ENCODE peak calls at places on chromosome 11, in nine cellular contexts. W is heart right ventricle, T is psoas muscle, Q is right lobe of liver, C is mammary epithelial cell, X is pancreas, N is neural progenitor cell, U is Peyer's patch, G is adrenal gland. H is an unnamed sample. For H3K4me1, the result is how much of the 10 kb centered on the place peaks cover.

GRCh38 chr11:22787565-22788162 is 41.9 kb downstream of the SVIP start:
- DNase-seq in W (no peak), T (no peak), Q (no peak), C (peak), X (no peak), N (peak), U (no peak), G (peak), H (no peak)

GRCh38 chr11:1034456-1035295 is 1.8 kb downstream of the MUC6 start:
- DNase-seq in W (no peak), T (no peak), Q (no peak), C (no peak), X (peak), N (peak), U (no peak), G (no peak), H (no peak)

GRCh38 chr11:69471329-69472052 is 10.0 kb upstream of the LINC01488 start:
- DNase-seq in W (no peak), T (no peak), Q (no peak), C (no peak), X (peak), N (peak), U (no peak), G (peak), H (peak)

GRCh38 chr11:117930668-117931330 is 1.6 kb upstream of the TMPRSS13 start:
- DNase-seq in W (no peak), T (no peak), Q (no peak), C (no peak), X (no peak), N (no peak), U (peak), G (peak), H (peak)

GRCh38 chr11:59815754-59816153 is 5.2 kb upstream of the MRPL16 start:
- DNase-seq in W (no peak), T (no peak), Q (no peak), C (no peak), X (no peak), N (peak), U (no peak), G (no peak), H (no peak)

GRCh38 chr11:76962583-76963416 is 71.4 kb upstream of the B3GNT6 start:
- DNase-seq in W (no peak), T (no peak), Q (no peak), C (no peak), X (no peak), N (no peak), U (no peak), G (no peak), H (no peak)

GRCh38 chr11:85431319-85431718 is 195.8 kb downstream of the DLG2 start:
- DNase-seq in W (peak), T (peak), Q (no peak), C (no peak), X (no peak), N (no peak), U (no peak), G (no peak), H (no peak)

GRCh38 chr11:94926698-94927237 is 46.6 kb downstream of the CWC15 start:
- DNase-seq in W (peak), T (peak), Q (peak), C (no peak), X (no peak), N (no peak), U (no peak), G (peak), H (peak)

GRCh38 chr11:93267383-93267782 is 63.2 kb upstream of the DEUP1 start:
- DNase-seq in W (no peak), T (no peak), Q (no peak), C (no peak), X (no peak), N (no peak), U (no peak), G (no peak), H (no peak)

GRCh38 chr11:36619502-36619901 is 21.5 kb upstream of the RAG2 start:
- DNase-seq in W (no peak), T (no peak), Q (no peak), C (no peak), X (no peak), N (no peak), U (no peak), G (no peak), H (no peak)

GRCh38 chr11:111417011-111417765 is 38.1 kb upstream of the POU2AF1 start:
- DNase-seq in W (no peak), T (no peak), Q (no peak), C (no peak), X (no peak), N (no peak), U (no peak), G (no peak), H (no peak)

GRCh38 chr11:15805726-15806125 is 550.6 kb downstream of the SOX6 start:
- DNase-seq in W (no peak), T (no peak), Q (no peak), C (peak), X (no peak), N (no peak), U (no peak), G (no peak), H (no peak)

GRCh38 chr11:96215094-96215782 is 127.8 kb downstream of the MAML2 start:
- DNase-seq in W (no peak), T (no peak), Q (no peak), C (no peak), X (no peak), N (no peak), U (no peak), G (no peak), H (no peak)

GRCh38 chr11:72354356-72355115 is 79.8 kb downstream of the CLPB start:
- DNase-seq in W (no peak), T (no peak), Q (no peak), C (peak), X (no peak), N (no peak), U (no peak), G (no peak), H (no peak)

GRCh38 chr11:34655335-34656008 is 34.6 kb downstream of the EHF start:
- DNase-seq in W (no peak), T (no peak), Q (no peak), C (peak), X (no peak), N (no peak), U (no peak), G (no peak), H (no peak)

GRCh38 chr11:19073454-19074415 is 13.2 kb upstream of the MRGPRX2 start:
- DNase-seq in W (no peak), T (no peak), Q (no peak), C (no peak), X (no peak), N (no peak), U (no peak), G (no peak), H (no peak)

GRCh38 chr11:81888391-81888790 is 845.3 kb downstream of the FAM181B start:
- DNase-seq in W (no peak), T (no peak), Q (no peak), C (no peak), X (no peak), N (no peak), U (no peak), G (no peak), H (no peak)

GRCh38 chr11:72940417-72940816 is 126.2 kb downstream of the ATG16L2 start:
- DNase-seq in W (peak), T (no peak), Q (no peak), C (no peak), X (no peak), N (no peak), U (no peak), G (no peak), H (no peak)

GRCh38 chr11:76803023-76803422 is 19.9 kb downstream of the TSKU start:
- DNase-seq in W (no peak), T (no peak), Q (no peak), C (no peak), X (no peak), N (no peak), U (no peak), G (no peak), H (no peak)

GRCh38 chr11:14275081-14275480 is 83.9 kb downstream of the RRAS2 start:
- DNase-seq in W (no peak), T (no peak), Q (no peak), C (no peak), X (no peak), N (no peak), U (no peak), G (no peak), H (no peak)

GRCh38 chr11:78943841-78944240 is 369.2 kb upstream of the NARS2 start:
- DNase-seq in W (no peak), T (no peak), Q (no peak), C (no peak), X (no peak), N (no peak), U (no peak), G (no peak), H (no peak)

GRCh38 chr11:73213196-73214143 is 4.6 kb upstream of the P2RY2 start:
- DNase-seq in W (no peak), T (no peak), Q (peak), C (no peak), X (peak), N (peak), U (peak), G (peak), H (peak)

GRCh38 chr11:96508861-96509260 is 119.0 kb downstream of the JRKL start:
- DNase-seq in W (no peak), T (no peak), Q (no peak), C (no peak), X (no peak), N (no peak), U (no peak), G (no peak), H (no peak)

GRCh38 chr11:380095-380480 is 10.8 kb downstream of the B4GALNT4 start:
- DNase-seq in W (no peak), T (no peak), Q (peak), C (no peak), X (no peak), N (no peak), U (no peak), G (no peak), H (no peak)

GRCh38 chr11:9982127-9982795 is 311.8 kb downstream of the SBF2 start:
- DNase-seq in W (no peak), T (no peak), Q (no peak), C (peak), X (no peak), N (no peak), U (no peak), G (no peak), H (no peak)

GRCh38 chr11:128830290-128830813 is 36.7 kb downstream of the KCNJ1 start:
- DNase-seq in W (no peak), T (no peak), Q (no peak), C (no peak), X (no peak), N (no peak), U (no peak), G (no peak), H (no peak)

GRCh38 chr11:81089242-81089641 is 1644.4 kb downstream of the FAM181B start:
- DNase-seq in W (no peak), T (no peak), Q (no peak), C (no peak), X (no peak), N (no peak), U (no peak), G (no peak), H (no peak)

GRCh38 chr11:47983464-47984397 is 3.4 kb downstream of the PTPRJ start:
- DNase-seq in W (no peak), T (no peak), Q (no peak), C (no peak), X (no peak), N (no peak), U (no peak), G (no peak), H (no peak)

GRCh38 chr11:33268945-33269567 is 11.9 kb downstream of the HIPK3 start:
- DNase-seq in W (no peak), T (no peak), Q (no peak), C (no peak), X (no peak), N (no peak), U (no peak), G (no peak), H (no peak)

GRCh38 chr11:33264926-33265325 is 7.7 kb downstream of the HIPK3 start:
- DNase-seq in W (no peak), T (no peak), Q (no peak), C (no peak), X (no peak), N (no peak), U (no peak), G (no peak), H (no peak)

GRCh38 chr11:33263549-33263948 is 6.4 kb downstream of the HIPK3 start:
- DNase-seq in W (no peak), T (no peak), Q (no peak), C (no peak), X (no peak), N (no peak), U (no peak), G (no peak), H (no peak)

GRCh38 chr11:33269822-33270221 is 12.6 kb downstream of the HIPK3 start:
- DNase-seq in W (no peak), T (no peak), Q (no peak), C (no peak), X (no peak), N (no peak), U (no peak), G (no peak), H (no peak)

GRCh38 chr11:33266418-33267215 is 9.4 kb downstream of the HIPK3 start:
- DNase-seq in W (peak), T (no peak), Q (no peak), C (no peak), X (no peak), N (no peak), U (no peak), G (peak), H (no peak)
- H3K4me1 ChIP-seq in W (half or more), T (half or more), Q (under half), C (under half), X (half or more), N (under half), U (under half), G (half or more), H (half or more)

GRCh38 chr11:66334605-66335442 is 1.4 kb downstream of the RIN1 start:
- DNase-seq in W (no peak), T (peak), Q (peak), C (no peak), X (peak), N (no peak), U (no peak), G (peak), H (peak)
- H3K4me3 ChIP-seq in W (peak), T (peak), Q (no peak), C (peak), X (no peak), N (no peak), U (peak), G (no peak), H (peak)

DNA sequence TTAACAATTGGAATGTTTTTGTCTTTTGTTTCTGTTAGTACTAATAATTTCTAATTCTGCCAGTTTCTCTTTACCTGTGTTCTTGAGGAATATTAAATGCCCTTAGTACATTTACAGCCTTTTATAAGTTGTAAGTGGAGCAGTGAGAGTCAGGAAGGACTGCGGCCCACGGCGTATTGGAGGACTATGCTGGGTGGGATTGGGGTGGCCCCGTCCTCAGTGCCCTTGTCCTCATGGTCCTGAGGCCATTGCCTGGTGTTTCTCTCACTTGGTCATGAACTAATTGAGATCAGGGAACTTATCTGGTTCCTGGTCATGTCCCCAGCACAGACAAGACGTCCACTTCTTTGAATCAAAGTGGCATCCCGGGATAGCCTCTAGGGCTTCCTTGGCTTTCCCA is 3.3 kb downstream of the TUB start:
- DNase-seq in W (no peak), T (no peak), Q (no peak), C (no peak), X (peak), N (no peak), U (no peak), G (no peak), H (no peak)
- TF ChIP-seq CTCF in W (no peak), T (no peak), Q (no peak), C (no peak), X (no peak), N (no peak), U (no peak), G (no peak), H (no peak)

GRCh38 chr11:12235945-12236743 is 125.8 kb downstream of the MICAL2 start:
- DNase-seq in W (no peak), T (no peak), Q (no peak), C (peak), X (no peak), N (peak), U (no peak), G (no peak), H (no peak)
- H3K4me1 ChIP-seq in W (half or more), T (under half), Q (under half), C (under half), X (under half), N (under half), U (under half), G (under half), H (under half)